ENCODE peak calls at places on chromosomes 1 and 21, in five cellular contexts. J, Z, H, G and B are unnamed samples.

GRCh38 chr1:52237430-52237829 is 95.5 kb downstream of the ZFYVE9 start:
- DNase-seq in G (no peak), Z (no peak), H (no peak), J (no peak), B (no peak)

GRCh38 chr1:227093309-227093708 is 153.2 kb downstream of the COQ8A start:
- DNase-seq in H (no peak), Z (no peak), J (no peak), G (peak), B (no peak)

GRCh38 chr1:160681067-160681890 is 30.3 kb downstream of the CD48 start:
- DNase-seq in H (peak), G (peak), J (peak), Z (peak), B (peak)

GRCh38 chr1:9782897-9783296 is 40.9 kb downstream of the CLSTN1 start:
- DNase-seq in Z (no peak), G (no peak), H (no peak), J (no peak), B (peak)

GRCh38 chr1:241702436-241702835 is 50.4 kb downstream of the WDR64 start:
- DNase-seq in J (no peak), G (no peak), Z (no peak), H (no peak), B (no peak)

GRCh38 chr1:14738235-14738634 is 139.8 kb downstream of the KAZN start:
- DNase-seq in G (peak), H (no peak), J (no peak), Z (no peak), B (no peak)

GRCh38 chr1:29029652-29030051 is 94.1 kb downstream of the TMEM200B start:
- DNase-seq in G (no peak), H (no peak), J (no peak), Z (no peak), B (no peak)

GRCh38 chr21:31750843-31751242 is 18.9 kb upstream of the SCAF4 start:
- DNase-seq in H (no peak), Z (no peak), G (no peak), J (no peak), B (no peak)

GRCh38 chr1:182684128-182684828 is at the start of gene RGS8:
- DNase-seq in G (no peak), Z (no peak), J (no peak), H (no peak), B (no peak)

GRCh38 chr1:93614550-93615200 is 67.0 kb downstream of the BCAR3 start:
- DNase-seq in Z (no peak), H (no peak), G (peak), J (peak), B (no peak)

GRCh38 chr1:202124107-202124506 is 1.4 kb downstream of the GPR37L1 start:
- DNase-seq in J (no peak), Z (no peak), H (no peak), G (no peak), B (no peak)

GRCh38 chr1:15963968-15964648 is 11.8 kb downstream of the ZBTB17 start:
- DNase-seq in H (no peak), Z (peak), G (no peak), J (no peak), B (no peak)

GRCh38 chr1:9300623-9301022 is 7.9 kb downstream of the SPSB1 start:
- DNase-seq in J (no peak), G (no peak), H (no peak), Z (no peak), B (no peak)

GRCh38 chr21:19340303-19340702 is 936.7 kb upstream of the TMPRSS15 start:
- DNase-seq in Z (no peak), G (no peak), H (no peak), J (no peak), B (no peak)

GRCh38 chr21:45190013-45190412 is 97.7 kb downstream of the POFUT2 start:
- DNase-seq in G (no peak), H (no peak), J (no peak), Z (no peak), B (no peak)

GRCh38 chr1:66752000-66752592 is at the start of gene DYNLT5:
- DNase-seq in G (no peak), H (no peak), J (peak), Z (no peak), B (no peak)

GRCh38 chr1:155646307-155646706 is 36.3 kb downstream of the MSTO1 start:
- DNase-seq in Z (no peak), G (no peak), J (no peak), H (peak), B (no peak)

GRCh38 chr1:31181515-31182343 is 58.0 kb downstream of the NKAIN1 start:
- DNase-seq in J (peak), G (peak), Z (peak), H (peak), B (no peak)

GRCh38 chr21:32463367-32463766 is 50.9 kb downstream of the EVA1C start:
- DNase-seq in H (no peak), J (no peak), Z (no peak), G (no peak), B (no peak)

GRCh38 chr21:38223893-38224540 is 32.8 kb upstream of the KCNJ15 start:
- DNase-seq in G (no peak), H (no peak), J (no peak), Z (peak), B (no peak)

GRCh38 chr1:41383094-41383852 is 22.0 kb downstream of the FOXO6 start:
- DNase-seq in Z (peak), G (no peak), H (no peak), J (no peak), B (no peak)

GRCh38 chr1:153633161-153633746 is 612 bp upstream of the CHTOP start:
- DNase-seq in Z (no peak), G (peak), H (no peak), J (peak), B (no peak)

GRCh38 chr1:24862775-24863483 is 67.1 kb downstream of the RUNX3 start:
- DNase-seq in G (no peak), Z (no peak), H (no peak), J (no peak), B (no peak)

GRCh38 chr1:231702804-231703203 is 76.2 kb downstream of the DISC1 start:
- DNase-seq in Z (no peak), H (no peak), J (no peak), G (no peak), B (no peak)

GRCh38 chr1:156165083-156165482 is 11.7 kb downstream of the SEMA4A start:
- DNase-seq in Z (no peak), G (no peak), H (no peak), J (no peak), B (no peak)

GRCh38 chr21:35363458-35363857 is 314.4 kb upstream of the RUNX1 start:
- DNase-seq in J (no peak), H (no peak), G (no peak), Z (no peak), B (no peak)

GRCh38 chr1:162443906-162444305 is 32.0 kb upstream of the SH2D1B start:
- DNase-seq in H (no peak), J (no peak), G (no peak), Z (no peak), B (no peak)

GRCh38 chr1:60978421-60979357 is 103.7 kb upstream of the NFIA start:
- DNase-seq in G (peak), Z (peak), J (peak), H (no peak), B (no peak)

GRCh38 chr1:20983297-20983889 is 193.3 kb downstream of the EIF4G3 start:
- DNase-seq in G (peak), J (no peak), H (no peak), Z (peak), B (no peak)

GRCh38 chr1:75470448-75470847 is 140.5 kb downstream of the SLC44A5 start:
- DNase-seq in G (no peak), H (no peak), Z (no peak), J (no peak), B (no peak)

GRCh38 chr1:201895913-201896807 is 7.5 kb downstream of the SHISA4 start:
- DNase-seq in Z (peak), J (peak), H (peak), G (peak), B (peak)

GRCh38 chr1:61183471-61184034 is 101.2 kb downstream of the NFIA start:
- DNase-seq in G (peak), Z (no peak), J (peak), H (peak), B (no peak)

GRCh38 chr21:31877558-31877957 is 4.7 kb downstream of the HUNK start:
- DNase-seq in J (no peak), G (no peak), H (no peak), Z (no peak), B (no peak)

GRCh38 chr1:94582578-94582977 is 41.0 kb upstream of the F3 start:
- DNase-seq in Z (no peak), J (no peak), G (peak), H (no peak), B (no peak)

GRCh38 chr1:178530037-178530402 is 17.1 kb downstream of the TEX35 start:
- DNase-seq in Z (no peak), H (no peak), J (no peak), G (peak), B (no peak)

GRCh38 chr1:156584813-156585212 is 5.3 kb downstream of the TTC24 start:
- DNase-seq in G (no peak), J (no peak), H (no peak), Z (no peak), B (no peak)

DNA sequence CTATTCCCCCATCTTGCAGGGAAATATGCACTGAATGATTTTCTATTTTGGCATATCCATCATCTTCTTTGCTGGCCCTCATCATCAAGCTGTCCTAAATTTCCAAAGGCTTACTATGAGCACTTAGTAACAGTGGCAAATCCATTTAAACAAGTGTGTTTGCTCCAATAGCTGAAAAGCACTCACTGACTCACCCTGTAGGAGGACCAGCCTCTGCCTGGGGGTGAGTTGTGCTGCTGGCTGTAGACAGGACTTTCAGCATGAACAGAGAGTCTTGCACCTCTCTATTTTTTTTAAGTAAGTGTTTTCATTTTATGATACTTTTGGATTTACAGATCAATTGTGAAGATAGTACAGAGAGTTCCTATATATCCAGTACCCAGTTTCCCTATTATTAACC is 97.3 kb downstream of the SLC35F3 start:
- DNase-seq in H (no peak), Z (no peak), J (no peak), G (no peak), B (no peak)
- H3K4me3 ChIP-seq in H (no peak), Z (no peak), J (no peak), G (no peak), B (no peak)

GRCh38 chr1:172826096-172826741 is 167.3 kb downstream of the FASLG start:
- DNase-seq in J (no peak), G (peak), H (peak), Z (no peak), B (no peak)
- H3K4me3 ChIP-seq in J (peak), G (no peak), H (peak), Z (no peak), B (no peak)

DNA sequence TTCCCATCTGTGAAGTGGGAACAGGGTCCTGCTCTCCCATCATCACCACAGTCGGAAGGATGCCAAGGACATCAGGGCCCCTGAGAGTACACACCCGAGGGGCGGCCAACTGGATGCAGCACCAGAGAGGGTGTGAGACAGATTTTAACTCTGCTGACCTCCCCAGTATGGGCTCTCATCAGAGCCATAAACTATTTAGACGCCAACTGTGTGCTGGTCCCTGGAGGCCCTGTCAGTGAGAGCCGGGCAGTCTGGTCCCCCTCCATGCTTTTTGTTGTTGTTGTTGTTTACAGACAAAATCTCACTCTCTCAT is 1.7 kb downstream of the FGR start:
- DNase-seq in G (no peak), J (no peak), Z (no peak), H (no peak), B (no peak)
- H3K4me3 ChIP-seq in G (no peak), J (peak), Z (peak), H (peak), B (no peak)

GRCh38 chr1:240404286-240404685 is 207.7 kb downstream of the GREM2 start:
- DNase-seq in Z (no peak), H (no peak), J (no peak), G (no peak), B (no peak)
- H3K4me3 ChIP-seq in Z (no peak), H (no peak), J (no peak), G (no peak), B (no peak)